ENCODE peak calls at places on chromosomes 12 and 14, in five cellular contexts. R, X, D, H and O are unnamed samples.

GRCh38 chr14:95577875-95578274 is 43.0 kb downstream of the GLRX5 start:
- DNase-seq in H (no peak), X (no peak), D (no peak), R (no peak), O (no peak)

GRCh38 chr12:6273931-6274687 is 36.4 kb upstream of the PLEKHG6 start:
- DNase-seq in D (no peak), R (peak; percentile 93), X (no peak), H (no peak), O (no peak)

GRCh38 chr12:24991209-24992049 is 42.5 kb upstream of the BCAT1 start:
- DNase-seq in H (peak; percentile 76), X (peak; percentile 30), D (no peak), R (peak; percentile 74), O (peak; percentile 14)

GRCh38 chr12:27332407-27333310 is at the start of gene BMAL2:
- DNase-seq in R (peak; percentile 58), H (peak; percentile 65), D (peak; percentile 57), X (no peak), O (no peak)

GRCh38 chr14:47826809-47827208 is 151.4 kb upstream of the MDGA2 start:
- DNase-seq in H (no peak), R (no peak), X (no peak), D (no peak), O (no peak)

GRCh38 chr12:21183721-21184275 is 52.8 kb downstream of the SLCO1B1 start:
- DNase-seq in R (no peak), X (no peak), D (no peak), H (no peak), O (no peak)

GRCh38 chr14:84080961-84081360 is 1449.0 kb upstream of the FLRT2 start:
- DNase-seq in R (peak; percentile 9), H (no peak), X (no peak), D (no peak), O (no peak)

GRCh38 chr14:64910847-64911495 is 3.3 kb upstream of the CHURC1 start:
- DNase-seq in H (no peak), D (peak; percentile 22), R (peak; percentile 46), X (no peak), O (no peak)

GRCh38 chr14:56635041-56635440 is 55.4 kb downstream of the TMEM260 start:
- DNase-seq in R (no peak), X (no peak), D (no peak), H (no peak), O (no peak)

GRCh38 chr14:30078827-30079402 is 151.3 kb upstream of the PRKD1 start:
- DNase-seq in X (no peak), H (no peak), R (no peak), D (no peak), O (no peak)

GRCh38 chr14:104983231-104983721 is 2.3 kb upstream of the CLBA1 start:
- DNase-seq in D (peak; percentile 5), R (no peak), X (no peak), H (no peak), O (no peak)

GRCh38 chr12:113325938-113326337 is 9.0 kb downstream of the SLC8B1 start:
- DNase-seq in R (no peak), D (no peak), X (no peak), H (no peak), O (no peak)

GRCh38 chr12:120064054-120064940 is 52.3 kb downstream of the RAB35 start:
- DNase-seq in R (no peak), X (no peak), D (no peak), H (no peak), O (no peak)

GRCh38 chr12:117818400-117818799 is 150.4 kb downstream of the KSR2 start:
- DNase-seq in H (no peak), X (peak; percentile 24), R (no peak), D (no peak), O (no peak)

GRCh38 chr14:49768301-49769121 is 558 bp downstream of the KLHDC2 start:
- DNase-seq in R (peak; percentile 72), X (peak; percentile 48), D (peak; percentile 40), H (peak; percentile 17), O (peak; percentile 37)

GRCh38 chr12:64044171-64044570 is 177.9 kb downstream of the KICS2 start:
- DNase-seq in D (no peak), R (no peak), X (no peak), H (no peak), O (no peak)

GRCh38 chr14:85010186-85010585 is 519.8 kb upstream of the FLRT2 start:
- DNase-seq in D (no peak), R (no peak), X (no peak), H (no peak), O (peak; percentile 24)

GRCh38 chr14:37558740-37559139 is 36.3 kb downstream of the FOXA1 start:
- DNase-seq in X (no peak), H (no peak), R (no peak), D (no peak), O (no peak)

GRCh38 chr12:92065018-92065499 is 80.6 kb downstream of the BTG1 start:
- DNase-seq in R (no peak), H (peak; percentile 46), D (no peak), X (peak; percentile 50), O (no peak)

GRCh38 chr12:123027726-123028445 is 47.4 kb downstream of the ARL6IP4 start:
- DNase-seq in D (no peak), X (no peak), R (no peak), H (no peak), O (no peak)

GRCh38 chr14:64983439-64984310 is 3.0 kb upstream of the FNTB start:
- DNase-seq in R (peak; percentile 76), D (peak; percentile 48), H (peak; percentile 50), X (peak; percentile 43), O (no peak)

GRCh38 chr14:102029956-102030355 is 56.9 kb downstream of the HSP90AA1 start:
- DNase-seq in D (no peak), H (no peak), X (no peak), R (no peak), O (no peak)

GRCh38 chr14:100303925-100304324 is 2.3 kb downstream of the SLC25A29 start:
- DNase-seq in X (no peak), H (no peak), R (no peak), D (no peak), O (no peak)

GRCh38 chr12:90979936-90980335 is 24.8 kb downstream of the EPYC start:
- DNase-seq in D (no peak), X (no peak), H (no peak), R (no peak), O (no peak)

GRCh38 chr12:1226951-1227350 is 235.9 kb downstream of the ERC1 start:
- DNase-seq in R (no peak), X (no peak), D (no peak), H (no peak), O (no peak)

GRCh38 chr12:1218369-1218768 is 227.3 kb downstream of the ERC1 start:
- DNase-seq in H (no peak), D (no peak), R (no peak), X (no peak), O (no peak)

GRCh38 chr12:1217191-1217949 is 226.3 kb downstream of the ERC1 start:
- DNase-seq in H (no peak), R (peak; percentile 89), D (no peak), X (peak; percentile 66), O (peak; percentile 63)

GRCh38 chr12:1220127-1221092 is 229.4 kb downstream of the ERC1 start:
- DNase-seq in R (no peak), X (peak; percentile 59), H (no peak), D (no peak), O (no peak)

GRCh38 chr12:1222858-1223644 is 232.0 kb downstream of the ERC1 start:
- DNase-seq in D (no peak), X (peak; percentile 48), H (no peak), R (no peak), O (no peak)
- TF ChIP-seq CTCF in D (no peak), X (no peak), H (no peak), R (no peak), O (no peak)

DNA sequence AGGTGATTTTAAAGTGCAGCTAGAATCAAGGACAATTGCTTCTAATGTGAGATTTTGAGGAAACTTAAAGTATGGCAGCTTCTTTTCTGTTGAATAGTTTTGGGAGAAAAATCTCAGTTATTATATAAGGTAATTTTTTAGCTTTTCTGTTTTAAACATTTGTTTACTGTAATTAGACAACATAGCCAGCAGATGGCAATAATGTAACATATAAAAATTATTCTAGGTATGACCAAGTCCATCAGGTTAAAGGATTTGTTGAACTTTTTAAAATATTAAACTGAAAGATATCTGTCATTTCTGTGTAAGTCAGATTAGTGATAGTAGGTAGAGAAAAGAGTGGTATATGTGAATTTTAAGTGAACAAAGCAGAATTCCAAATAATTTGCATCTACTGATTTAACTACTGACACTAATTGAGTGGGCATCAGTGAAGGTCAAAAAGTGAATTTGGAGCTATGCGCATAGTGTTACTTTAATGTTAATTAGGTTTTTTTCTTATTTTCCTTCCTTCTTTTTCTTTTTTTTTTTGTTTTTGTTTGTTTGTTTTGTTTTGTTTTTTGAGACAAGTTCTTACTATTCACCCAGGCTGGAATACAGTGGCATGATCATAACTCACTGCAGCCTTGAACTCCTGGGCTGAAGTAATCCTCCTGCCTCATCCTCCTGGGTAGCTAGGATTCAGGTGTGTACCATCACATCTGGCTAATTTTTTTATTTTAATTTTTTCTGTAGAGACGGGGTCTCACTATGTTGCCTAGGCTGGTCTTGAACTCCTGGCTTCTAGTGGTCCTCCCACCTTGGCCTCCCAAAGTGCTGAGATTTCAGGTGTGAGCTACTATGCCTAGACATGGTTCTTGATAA is 18.6 kb downstream of the PRORP start:
- DNase-seq in R (peak; percentile 51), H (peak; percentile 48), X (no peak), D (no peak), O (no peak)
- TF ChIP-seq CTCF in R (no peak), H (peak; percentile 24), X (peak; percentile 48), D (peak; percentile 22), O (peak; percentile 76)

GRCh38 chr12:41904041-41904440 is 240.6 kb downstream of the GXYLT1 start:
- DNase-seq in H (no peak), X (no peak), R (no peak), D (no peak), O (no peak)

GRCh38 chr12:41910578-41911331 is 233.9 kb downstream of the GXYLT1 start:
- DNase-seq in H (no peak), D (no peak), R (no peak), X (no peak), O (peak; percentile 70)

GRCh38 chr12:41907550-41907949 is 237.1 kb downstream of the GXYLT1 start:
- DNase-seq in X (no peak), H (no peak), D (no peak), R (no peak), O (no peak)

GRCh38 chr12:41905703-41906297 is 238.9 kb downstream of the GXYLT1 start:
- DNase-seq in X (no peak), H (no peak), R (no peak), D (no peak), O (no peak)

GRCh38 chr12:41907036-41907435 is 237.6 kb downstream of the GXYLT1 start:
- DNase-seq in D (no peak), R (no peak), H (no peak), X (no peak), O (no peak)
- TF ChIP-seq CTCF in D (no peak), R (no peak), H (no peak), X (no peak), O (no peak)

GRCh38 chr12:31589896-31590729 is 823 bp downstream of the DENND5B start:
- DNase-seq in H (peak; percentile 57), X (peak; percentile 40), R (peak; percentile 67), D (peak; percentile 74), O (peak; percentile 57)
- TF ChIP-seq CTCF in H (peak; percentile 3), X (no peak), R (peak; percentile 23), D (no peak), O (peak; percentile 42)

GRCh38 chr14:60653709-60654161 is 4.5 kb upstream of the SIX1 start:
- DNase-seq in D (no peak), R (no peak), X (no peak), H (no peak), O (no peak)
- TF ChIP-seq CTCF in D (no peak), R (no peak), X (no peak), H (no peak), O (no peak)